ENCODE peak calls at places on chromosomes 5 and 9, in five cellular contexts. B, Y, X, S and L are unnamed samples.
A peak's percentile ranks its signal among the peaks of the same experiment; 100 is the strongest.

GRCh38 chr9:109409998-109410397 is 88.1 kb downstream of the PTPN3 start:
- DNase-seq in Y (no peak), X (no peak), B (no peak), S (no peak), L (no peak)

GRCh38 chr5:87400305-87400899 is 12.3 kb downstream of the CCNH start:
- DNase-seq in S (peak; percentile 50), Y (no peak), B (no peak), X (no peak), L (no peak)

GRCh38 chr9:111039203-111039907 is 1.1 kb upstream of the LPAR1 start:
- DNase-seq in Y (peak; percentile 32), B (no peak), S (peak; percentile 76), X (no peak), L (no peak)

GRCh38 chr5:159073030-159073429 is 26.7 kb downstream of the EBF1 start:
- DNase-seq in Y (no peak), B (no peak), S (no peak), X (no peak), L (no peak)

GRCh38 chr5:139638090-139638735 is 9.9 kb upstream of the CXXC5 start:
- DNase-seq in X (no peak), S (peak; percentile 81), Y (peak; percentile 77), B (no peak), L (peak; percentile 39)

GRCh38 chr5:139863361-139863760 is 67.8 kb downstream of the PSD2 start:
- DNase-seq in X (no peak), Y (peak; percentile 89), B (no peak), S (no peak), L (no peak)

GRCh38 chr9:114382951-114383865 is 4.6 kb downstream of the AKNA start:
- DNase-seq in X (peak; percentile 79), S (no peak), B (no peak), Y (peak; percentile 53), L (peak; percentile 69)

GRCh38 chr9:123081824-123082223 is 48.4 kb downstream of the GPR21 start:
- DNase-seq in B (peak; percentile 42), Y (no peak), X (no peak), S (peak; percentile 35), L (no peak)

GRCh38 chr9:94948567-94949235 is 222.2 kb downstream of the AOPEP start:
- DNase-seq in S (no peak), Y (no peak), B (no peak), X (no peak), L (no peak)

GRCh38 chr5:67301285-67301904 is 104.8 kb upstream of the CD180 start:
- DNase-seq in Y (peak; percentile 59), X (no peak), B (no peak), S (no peak), L (no peak)

GRCh38 chr5:96714450-96714849 is 52.3 kb downstream of the CAST start:
- DNase-seq in B (no peak), Y (no peak), X (no peak), S (peak; percentile 64), L (no peak)

GRCh38 chr5:79878721-79879336 is 112.2 kb downstream of the MTX3 start:
- DNase-seq in X (no peak), Y (no peak), B (no peak), S (no peak), L (no peak)

GRCh38 chr9:121974421-121974820 is 118.7 kb downstream of the TTLL11 start:
- DNase-seq in S (no peak), Y (no peak), B (no peak), X (no peak), L (no peak)

GRCh38 chr9:115204827-115205506 is 87.0 kb upstream of the TNC start:
- DNase-seq in X (no peak), Y (no peak), B (no peak), S (no peak), L (no peak)

GRCh38 chr9:93072383-93072795 is 13.9 kb downstream of the SUSD3 start:
- DNase-seq in X (no peak), B (no peak), S (no peak), Y (peak; percentile 85), L (no peak)

GRCh38 chr5:14925326-14925725 is 53.7 kb upstream of the ANKH start:
- DNase-seq in Y (no peak), X (no peak), S (no peak), B (no peak), L (no peak)

GRCh38 chr9:89496645-89497044 is 1.3 kb downstream of the SEMA4D start:
- DNase-seq in S (no peak), B (no peak), X (no peak), Y (peak; percentile 50), L (no peak)

GRCh38 chr5:111582962-111583669 is 70.8 kb upstream of the STARD4 start:
- DNase-seq in X (no peak), Y (no peak), S (no peak), B (no peak), L (no peak)
- H3K4me1 ChIP-seq in X (no peaks in the 10 kb centered on the region), Y (no peaks in the 10 kb centered on the region), S (no peaks in the 10 kb centered on the region), B (no peaks in the 10 kb centered on the region), L (no peaks in the 10 kb centered on the region)

GRCh38 chr5:55306641-55307382 is 682 bp downstream of the DHX29 start:
- DNase-seq in Y (no peak), X (no peak), B (no peak), S (no peak), L (no peak)

GRCh38 chr5:55303238-55303690 is 4.2 kb downstream of the DHX29 start:
- DNase-seq in B (no peak), S (peak; percentile 10), Y (no peak), X (no peak), L (no peak)

GRCh38 chr5:55300890-55301289 is 6.6 kb downstream of the DHX29 start:
- DNase-seq in X (no peak), S (no peak), B (no peak), Y (no peak), L (no peak)

GRCh38 chr5:55307383-55308253 is at the start of the genes DHX29 and MTREX:
- DNase-seq in B (peak; percentile 88), S (peak; percentile 94), X (peak; percentile 90), Y (peak; percentile 92), L (peak; percentile 90)

GRCh38 chr5:55304584-55304983 is 2.9 kb downstream of the DHX29 start:
- DNase-seq in B (no peak), X (no peak), Y (no peak), S (no peak), L (no peak)
- H3K4me1 ChIP-seq in B (peaks cover 4% of the 10 kb centered on the region), X (peaks cover 32% of the 10 kb centered on the region), Y (peaks cover 5% of the 10 kb centered on the region), S (peaks cover 13% of the 10 kb centered on the region), L (peaks cover 32% of the 10 kb centered on the region)

DNA sequence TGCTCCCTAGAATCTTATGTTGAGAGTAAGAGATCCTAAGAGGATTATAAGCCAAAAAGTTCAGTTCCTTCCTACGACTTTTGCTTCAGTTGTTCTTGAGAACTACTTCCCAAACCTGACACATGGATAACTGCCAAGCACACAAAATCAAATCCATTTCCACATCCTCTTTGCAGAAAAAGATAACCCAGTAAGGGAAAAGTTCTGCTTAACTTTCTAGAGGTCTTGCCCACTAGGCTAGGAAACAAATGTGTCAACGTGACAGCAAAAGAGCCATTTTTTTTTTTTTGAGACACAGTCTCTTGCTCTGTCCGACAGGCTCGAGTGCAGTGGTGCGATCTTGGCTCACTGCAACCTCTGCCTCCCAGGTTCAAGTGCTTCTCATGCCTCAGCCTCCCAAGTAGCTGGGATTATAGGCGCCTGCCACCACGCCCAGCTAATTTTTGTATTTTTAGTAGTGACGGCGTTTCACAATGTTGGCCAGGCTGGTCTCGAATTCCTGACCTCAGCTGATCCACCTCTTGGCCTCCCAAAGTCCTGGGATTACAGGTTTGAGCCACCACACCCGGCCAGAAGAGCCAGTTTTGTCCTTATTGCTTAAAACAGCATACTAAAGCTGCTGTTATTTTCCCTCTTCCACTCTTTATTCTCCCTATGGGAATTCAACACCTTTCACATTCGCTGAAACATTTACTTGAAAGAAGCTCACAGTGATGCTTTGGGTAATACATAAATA is 24.2 kb downstream of the CSNK1A1 start:
- DNase-seq in X (no peak), B (no peak), Y (no peak), S (no peak), L (no peak)
- H3K4me1 ChIP-seq in X (peaks cover 85% of the 10 kb centered on the region), B (peaks cover 1% of the 10 kb centered on the region), Y (peaks cover 16% of the 10 kb centered on the region), S (peaks cover 24% of the 10 kb centered on the region), L (peaks cover 66% of the 10 kb centered on the region)

GRCh38 chr9:83392228-83392627 is 146.0 kb downstream of the FRMD3 start:
- DNase-seq in Y (no peak), S (peak; percentile 68), B (no peak), X (no peak), L (no peak)

GRCh38 chr9:83396348-83396747 is 141.9 kb downstream of the FRMD3 start:
- DNase-seq in X (no peak), S (no peak), Y (no peak), B (no peak), L (no peak)

GRCh38 chr9:83401328-83401895 is 136.8 kb downstream of the FRMD3 start:
- DNase-seq in Y (no peak), X (no peak), S (no peak), B (no peak), L (no peak)

DNA sequence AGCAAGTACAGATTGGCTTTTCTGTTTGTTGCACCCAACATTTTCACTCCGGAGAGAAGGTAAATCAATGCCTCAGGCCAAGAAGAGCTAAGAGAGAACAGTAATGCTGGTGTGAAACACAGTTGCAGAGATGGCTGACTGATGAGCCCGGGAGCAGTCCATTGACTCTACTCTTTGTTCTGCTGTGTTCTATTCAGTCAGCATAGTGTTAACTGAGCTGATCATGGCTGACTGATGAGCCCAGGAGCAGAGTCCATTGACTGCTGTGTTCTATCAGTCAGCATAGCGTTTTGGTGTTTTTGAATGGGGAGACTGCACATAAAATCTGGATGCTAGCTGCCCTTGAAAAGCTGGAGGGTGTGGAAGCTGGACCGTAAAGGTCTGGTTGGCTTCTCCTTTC is 141.4 kb downstream of the FRMD3 start:
- DNase-seq in X (no peak), Y (no peak), S (no peak), B (no peak), L (no peak)
- H3K4me1 ChIP-seq in X (no peaks in the 10 kb centered on the region), Y (no peaks in the 10 kb centered on the region), S (no peaks in the 10 kb centered on the region), B (peaks cover 6% of the 10 kb centered on the region), L (no peaks in the 10 kb centered on the region)

DNA sequence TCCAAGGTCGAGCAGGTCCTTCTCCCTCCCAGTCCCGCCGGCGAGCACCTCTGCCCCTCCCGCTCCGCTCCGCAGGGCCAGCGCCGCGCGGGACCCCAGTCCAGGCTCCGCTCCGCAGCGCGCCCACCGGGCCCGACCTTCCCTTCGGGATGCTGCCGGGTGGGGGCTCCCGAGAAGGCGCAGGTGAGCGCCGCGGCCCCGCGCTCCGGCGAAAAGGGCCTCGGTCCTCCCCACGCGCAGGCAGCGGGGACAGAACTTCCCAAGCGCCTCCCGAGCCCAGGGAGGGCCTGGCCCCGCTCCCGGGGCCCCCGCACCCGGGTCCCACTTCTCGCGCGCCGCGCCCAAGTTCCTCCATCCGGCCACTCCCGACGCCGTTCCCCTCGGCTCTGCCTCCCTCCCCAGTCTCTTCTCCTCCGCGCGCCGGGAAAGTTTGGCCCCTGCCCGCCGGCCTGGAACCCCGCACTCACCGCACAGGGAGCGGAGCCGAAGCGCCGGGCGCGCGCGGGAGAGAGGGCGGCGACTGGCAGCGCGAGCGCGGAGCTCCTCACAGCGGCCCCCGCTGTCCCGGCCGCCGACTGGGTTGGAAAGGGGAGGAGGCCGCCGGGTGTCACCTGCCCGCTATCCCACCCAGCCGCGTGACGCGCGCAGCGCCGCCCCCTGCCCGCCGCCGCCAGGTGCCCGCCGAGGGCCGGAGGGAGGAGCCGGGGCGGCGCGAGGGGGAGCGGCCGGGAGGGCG is at the start of gene ELOVL7:
- DNase-seq in B (peak; percentile 69), X (no peak), Y (peak; percentile 39), S (peak; percentile 89), L (no peak)
- H3K4me1 ChIP-seq in B (peaks cover 3% of the 10 kb centered on the region), X (no peaks in the 10 kb centered on the region), Y (no peaks in the 10 kb centered on the region), S (peaks cover 2% of the 10 kb centered on the region), L (no peaks in the 10 kb centered on the region)

GRCh38 chr9:69675563-69675962 is 3.4 kb upstream of the APBA1 start:
- DNase-seq in X (no peak), S (no peak), B (no peak), Y (no peak), L (no peak)
- H3K4me1 ChIP-seq in X (peaks cover 11% of the 10 kb centered on the region), S (peaks cover 4% of the 10 kb centered on the region), B (peaks cover 5% of the 10 kb centered on the region), Y (peaks cover 3% of the 10 kb centered on the region), L (peaks cover 5% of the 10 kb centered on the region)